ENCODE peak calls at places on chromosome X, in four cellular contexts. One of them, this sample, is unnamed.

GRCh38 chrX:103730147-103730546 is 19.4 kb downstream of the TMEM31 start:
- DNase-seq in foreskin fibroblast: no peak
- DNase-seq in upper lobe of left lung: no peak
- DNase-seq in upper lobe of right lung: no peak
- DNase-seq in this sample: no peak

GRCh38 chrX:74451450-74452198 is 30.3 kb downstream of the SLC16A2 start:
- DNase-seq in foreskin fibroblast: no peak
- DNase-seq in upper lobe of left lung: no peak
- DNase-seq in upper lobe of right lung: no peak
- DNase-seq in this sample: no peak

GRCh38 chrX:20547649-20548051 is 280.9 kb upstream of the RPS6KA3 start:
- DNase-seq in foreskin fibroblast: no peak
- DNase-seq in upper lobe of left lung: no peak
- DNase-seq in upper lobe of right lung: no peak
- DNase-seq in this sample: peak

GRCh38 chrX:17009856-17010650 is 63.6 kb downstream of the REPS2 start:
- DNase-seq in foreskin fibroblast: no peak
- DNase-seq in upper lobe of left lung: no peak
- DNase-seq in upper lobe of right lung: no peak
- DNase-seq in this sample: no peak

GRCh38 chrX:69616520-69617203 is 749 bp downstream of the EDA start:
- DNase-seq in foreskin fibroblast: no peak
- DNase-seq in upper lobe of left lung: peak
- DNase-seq in upper lobe of right lung: peak
- DNase-seq in this sample: peak

GRCh38 chrX:41655631-41656030 is 33.1 kb upstream of the GPR34 start:
- DNase-seq in foreskin fibroblast: peak
- DNase-seq in upper lobe of left lung: no peak
- DNase-seq in upper lobe of right lung: no peak
- DNase-seq in this sample: peak

GRCh38 chrX:145630081-145630480 is 187.5 kb upstream of the SLITRK2 start:
- DNase-seq in foreskin fibroblast: no peak
- DNase-seq in upper lobe of left lung: peak
- DNase-seq in upper lobe of right lung: no peak
- DNase-seq in this sample: no peak

GRCh38 chrX:35786271-35786670 is 11.9 kb upstream of the MAGEB16 start:
- DNase-seq in foreskin fibroblast: no peak
- DNase-seq in upper lobe of left lung: no peak
- DNase-seq in upper lobe of right lung: no peak
- DNase-seq in this sample: no peak

GRCh38 chrX:30309139-30309571 is at the start of gene NR0B1:
- DNase-seq in foreskin fibroblast: no peak
- DNase-seq in upper lobe of left lung: peak
- DNase-seq in upper lobe of right lung: no peak
- DNase-seq in this sample: no peak

GRCh38 chrX:68748030-68748429 is 80.8 kb upstream of the EFNB1 start:
- DNase-seq in foreskin fibroblast: no peak
- DNase-seq in upper lobe of left lung: no peak
- DNase-seq in upper lobe of right lung: no peak
- DNase-seq in this sample: no peak

GRCh38 chrX:110363241-110363640 is 4.6 kb downstream of the RTL9 start:
- DNase-seq in foreskin fibroblast: no peak
- DNase-seq in upper lobe of left lung: no peak
- DNase-seq in upper lobe of right lung: no peak
- DNase-seq in this sample: no peak

GRCh38 chrX:104510801-104511200 is 55.2 kb upstream of the IL1RAPL2 start:
- DNase-seq in foreskin fibroblast: no peak
- DNase-seq in upper lobe of left lung: no peak
- DNase-seq in upper lobe of right lung: no peak
- DNase-seq in this sample: no peak

GRCh38 chrX:75301060-75301459 is 27.2 kb downstream of the UPRT start:
- DNase-seq in foreskin fibroblast: no peak
- DNase-seq in upper lobe of left lung: no peak
- DNase-seq in upper lobe of right lung: no peak
- DNase-seq in this sample: no peak

GRCh38 chrX:111095974-111096870 is at the start of gene PAK3:
- DNase-seq in foreskin fibroblast: peak
- DNase-seq in upper lobe of left lung: peak
- DNase-seq in upper lobe of right lung: peak
- DNase-seq in this sample: peak

GRCh38 chrX:127038065-127038464 is 218.5 kb downstream of the PRR32 start:
- DNase-seq in foreskin fibroblast: no peak
- DNase-seq in upper lobe of left lung: no peak
- DNase-seq in upper lobe of right lung: no peak
- DNase-seq in this sample: peak

GRCh38 chrX:38811515-38812239 is 10.4 kb downstream of the MID1IP1 start:
- DNase-seq in foreskin fibroblast: no peak
- DNase-seq in upper lobe of left lung: no peak
- DNase-seq in upper lobe of right lung: no peak
- DNase-seq in this sample: no peak

GRCh38 chrX:147565239-147565638 is 346.5 kb upstream of the FMR1 start:
- DNase-seq in foreskin fibroblast: no peak
- DNase-seq in upper lobe of left lung: no peak
- DNase-seq in upper lobe of right lung: no peak
- DNase-seq in this sample: peak

GRCh38 chrX:101708180-101708579 is 48.5 kb upstream of the ARMCX2 start:
- DNase-seq in foreskin fibroblast: no peak
- DNase-seq in upper lobe of left lung: no peak
- DNase-seq in upper lobe of right lung: no peak
- DNase-seq in this sample: no peak

GRCh38 chrX:109266034-109266433 is 215.9 kb downstream of the GUCY2F start:
- DNase-seq in foreskin fibroblast: no peak
- DNase-seq in upper lobe of left lung: no peak
- DNase-seq in upper lobe of right lung: no peak
- DNase-seq in this sample: no peak

GRCh38 chrX:140817943-140818342 is 108.4 kb downstream of the LINC00632 start:
- DNase-seq in foreskin fibroblast: no peak
- DNase-seq in upper lobe of left lung: no peak
- DNase-seq in upper lobe of right lung: no peak
- DNase-seq in this sample: peak

GRCh38 chrX:39764441-39764914 is 333.3 kb downstream of the BCOR start:
- DNase-seq in foreskin fibroblast: no peak
- DNase-seq in upper lobe of left lung: no peak
- DNase-seq in upper lobe of right lung: no peak
- DNase-seq in this sample: no peak

GRCh38 chrX:1316527-1316926 is 20.1 kb upstream of the IL3RA start:
- DNase-seq in foreskin fibroblast: no peak
- DNase-seq in upper lobe of left lung: peak
- DNase-seq in upper lobe of right lung: peak
- DNase-seq in this sample: no peak

GRCh38 chrX:75623535-75623934 is 100.7 kb upstream of the ZDHHC15 start:
- DNase-seq in foreskin fibroblast: no peak
- DNase-seq in upper lobe of left lung: no peak
- DNase-seq in upper lobe of right lung: no peak
- DNase-seq in this sample: no peak

GRCh38 chrX:14050704-14051103 is 21.0 kb upstream of the GEMIN8 start:
- DNase-seq in foreskin fibroblast: no peak
- DNase-seq in upper lobe of left lung: no peak
- DNase-seq in upper lobe of right lung: no peak
- DNase-seq in this sample: no peak

GRCh38 chrX:13938053-13938765 is 91.5 kb downstream of the GEMIN8 start:
- DNase-seq in foreskin fibroblast: no peak
- DNase-seq in upper lobe of left lung: peak
- DNase-seq in upper lobe of right lung: peak
- DNase-seq in this sample: peak

GRCh38 chrX:3638280-3638873 is 75.1 kb downstream of the PRKX start:
- DNase-seq in foreskin fibroblast: peak
- DNase-seq in upper lobe of left lung: no peak
- DNase-seq in upper lobe of right lung: no peak
- DNase-seq in this sample: peak

GRCh38 chrX:9188117-9188516 is 154.2 kb upstream of the FAM9B start:
- DNase-seq in foreskin fibroblast: no peak
- DNase-seq in upper lobe of left lung: no peak
- DNase-seq in upper lobe of right lung: no peak
- DNase-seq in this sample: no peak

GRCh38 chrX:49043220-49043986 is at the start of gene TFE3:
- DNase-seq in foreskin fibroblast: peak
- DNase-seq in upper lobe of left lung: peak
- DNase-seq in upper lobe of right lung: peak
- DNase-seq in this sample: peak

GRCh38 chrX:42530027-42530426 is 247.9 kb downstream of the PPP1R2C start:
- DNase-seq in foreskin fibroblast: peak
- DNase-seq in upper lobe of left lung: no peak
- DNase-seq in upper lobe of right lung: no peak
- DNase-seq in this sample: peak

GRCh38 chrX:103197721-103198306 is 17.1 kb upstream of the BEX4 start:
- DNase-seq in foreskin fibroblast: peak
- DNase-seq in upper lobe of left lung: no peak
- DNase-seq in upper lobe of right lung: no peak
- DNase-seq in this sample: peak

GRCh38 chrX:74349387-74349786 is 45.4 kb downstream of the ZCCHC13 start:
- DNase-seq in foreskin fibroblast: peak
- DNase-seq in upper lobe of left lung: no peak
- DNase-seq in upper lobe of right lung: no peak
- DNase-seq in this sample: peak

GRCh38 chrX:47283015-47283771 is 50.4 kb downstream of the USP11 start:
- DNase-seq in foreskin fibroblast: peak
- DNase-seq in upper lobe of left lung: no peak
- DNase-seq in upper lobe of right lung: no peak
- DNase-seq in this sample: no peak

GRCh38 chrX:46209037-46209436 is 336.2 kb downstream of the ZNF674 start:
- DNase-seq in foreskin fibroblast: no peak
- DNase-seq in upper lobe of left lung: no peak
- DNase-seq in upper lobe of right lung: no peak
- DNase-seq in this sample: no peak

GRCh38 chrX:68490644-68491043 is 8.2 kb upstream of the YIPF6 start:
- DNase-seq in foreskin fibroblast: no peak
- DNase-seq in upper lobe of left lung: no peak
- DNase-seq in upper lobe of right lung: no peak
- DNase-seq in this sample: peak

GRCh38 chrX:46758163-46758955 is 559 bp downstream of the SLC9A7 start:
- DNase-seq in foreskin fibroblast: peak
- DNase-seq in upper lobe of left lung: peak
- DNase-seq in upper lobe of right lung: peak
- DNase-seq in this sample: peak

GRCh38 chrX:155048997-155049619 is 21.8 kb downstream of the CMC4 start:
- DNase-seq in foreskin fibroblast: no peak
- DNase-seq in upper lobe of left lung: no peak
- DNase-seq in upper lobe of right lung: no peak
- DNase-seq in this sample: peak
- TF ChIP-seq CTCF in foreskin fibroblast: peak
- TF ChIP-seq CTCF in upper lobe of left lung: peak
- TF ChIP-seq CTCF in upper lobe of right lung: peak
- TF ChIP-seq CTCF in this sample: peak

GRCh38 chrX:115958687-115959359 is 211.7 kb upstream of the AGTR2 start:
- DNase-seq in foreskin fibroblast: no peak
- DNase-seq in upper lobe of left lung: no peak
- DNase-seq in upper lobe of right lung: no peak
- DNase-seq in this sample: peak
- TF ChIP-seq CTCF in foreskin fibroblast: no peak
- TF ChIP-seq CTCF in upper lobe of left lung: no peak
- TF ChIP-seq CTCF in upper lobe of right lung: no peak
- TF ChIP-seq CTCF in this sample: no peak

GRCh38 chrX:11474576-11474975 is 181.4 kb downstream of the AMELX start:
- DNase-seq in foreskin fibroblast: no peak
- DNase-seq in upper lobe of left lung: no peak
- DNase-seq in upper lobe of right lung: no peak
- DNase-seq in this sample: peak

GRCh38 chrX:11470231-11470630 is 177.0 kb downstream of the AMELX start:
- DNase-seq in foreskin fibroblast: peak
- DNase-seq in upper lobe of left lung: no peak
- DNase-seq in upper lobe of right lung: no peak
- DNase-seq in this sample: peak

GRCh38 chrX:11472879-11473278 is 179.7 kb downstream of the AMELX start:
- DNase-seq in foreskin fibroblast: no peak
- DNase-seq in upper lobe of left lung: no peak
- DNase-seq in upper lobe of right lung: no peak
- DNase-seq in this sample: no peak

GRCh38 chrX:11472381-11472780 is 179.2 kb downstream of the AMELX start:
- DNase-seq in foreskin fibroblast: no peak
- DNase-seq in upper lobe of left lung: no peak
- DNase-seq in upper lobe of right lung: no peak
- DNase-seq in this sample: no peak

GRCh38 chrX:11474021-11474420 is 180.8 kb downstream of the AMELX start:
- DNase-seq in foreskin fibroblast: no peak
- DNase-seq in upper lobe of left lung: no peak
- DNase-seq in upper lobe of right lung: no peak
- DNase-seq in this sample: no peak
- TF ChIP-seq CTCF in foreskin fibroblast: no peak
- TF ChIP-seq CTCF in upper lobe of left lung: no peak
- TF ChIP-seq CTCF in upper lobe of right lung: no peak
- TF ChIP-seq CTCF in this sample: no peak

GRCh38 chrX:72003811-72004750 is 93.4 kb downstream of the NHSL2 start:
- DNase-seq in foreskin fibroblast: no peak
- DNase-seq in upper lobe of left lung: peak
- DNase-seq in upper lobe of right lung: no peak
- DNase-seq in this sample: no peak
- TF ChIP-seq CTCF in foreskin fibroblast: no peak
- TF ChIP-seq CTCF in upper lobe of left lung: peak
- TF ChIP-seq CTCF in upper lobe of right lung: no peak
- TF ChIP-seq CTCF in this sample: no peak

GRCh38 chrX:155086202-155086840 is 15.0 kb downstream of the BRCC3 start:
- DNase-seq in foreskin fibroblast: no peak
- DNase-seq in upper lobe of left lung: no peak
- DNase-seq in upper lobe of right lung: no peak
- DNase-seq in this sample: peak
- TF ChIP-seq CTCF in foreskin fibroblast: peak
- TF ChIP-seq CTCF in upper lobe of left lung: peak
- TF ChIP-seq CTCF in upper lobe of right lung: peak
- TF ChIP-seq CTCF in this sample: peak

GRCh38 chrX:66018585-66019309 is 21.1 kb downstream of the VSIG4 start:
- DNase-seq in foreskin fibroblast: no peak
- DNase-seq in upper lobe of left lung: no peak
- DNase-seq in upper lobe of right lung: no peak
- DNase-seq in this sample: no peak
- TF ChIP-seq CTCF in foreskin fibroblast: no peak
- TF ChIP-seq CTCF in upper lobe of left lung: no peak
- TF ChIP-seq CTCF in upper lobe of right lung: no peak
- TF ChIP-seq CTCF in this sample: no peak

GRCh38 chrX:58025979-58026378 is 115.7 kb upstream of the ZXDA start:
- DNase-seq in foreskin fibroblast: peak
- DNase-seq in upper lobe of left lung: no peak
- DNase-seq in upper lobe of right lung: no peak
- DNase-seq in this sample: peak
- TF ChIP-seq CTCF in foreskin fibroblast: peak
- TF ChIP-seq CTCF in upper lobe of left lung: peak
- TF ChIP-seq CTCF in upper lobe of right lung: peak
- TF ChIP-seq CTCF in this sample: peak